ENCODE peak calls at places on chromosomes 11 and 22, in four cellular contexts. C is ovary, J is A549, U is body of pancreas. T is an unnamed sample.

GRCh38 chr11:95585071-95585751 is 204.4 kb downstream of the FAM76B start:
- DNase-seq in C (no peak), J (no peak), U (no peak), T (no peak)

GRCh38 chr11:12724301-12725046 is 50.3 kb downstream of the TEAD1 start:
- DNase-seq in C (peak), J (peak), U (peak), T (peak)

GRCh38 chr11:68408512-68408911 is 52.0 kb upstream of the PPP6R3 start:
- DNase-seq in C (no peak), J (no peak), U (no peak), T (no peak)

GRCh38 chr11:30489076-30489475 is 97.1 kb downstream of the MPPED2 start:
- DNase-seq in C (no peak), J (no peak), U (no peak), T (no peak)

GRCh38 chr11:122099345-122100045 is 16.5 kb downstream of the BLID start:
- DNase-seq in C (no peak), J (no peak), U (no peak), T (no peak)

GRCh38 chr11:35058318-35058717 is 80.7 kb upstream of the CD44 start:
- DNase-seq in C (no peak), J (no peak), U (no peak), T (no peak)

GRCh38 chr11:17766590-17766989 is 32.0 kb downstream of the KCNC1 start:
- DNase-seq in C (no peak), J (peak), U (no peak), T (no peak)

GRCh38 chr11:57287884-57288283 is 36.9 kb downstream of the TNKS1BP1 start:
- DNase-seq in C (no peak), J (no peak), U (no peak), T (no peak)

GRCh38 chr11:61727401-61727811 is 25.0 kb upstream of the MYRF start:
- DNase-seq in C (peak), J (no peak), U (no peak), T (no peak)

GRCh38 chr11:12224537-12224893 is 114.1 kb downstream of the MICAL2 start:
- DNase-seq in C (no peak), J (no peak), U (peak), T (peak)

GRCh38 chr11:61814242-61814957 is 2.4 kb downstream of the FADS1 start:
- DNase-seq in C (no peak), J (peak), U (peak), T (no peak)

GRCh38 chr11:120147094-120147949 is 9.4 kb upstream of the TRIM29 start:
- DNase-seq in C (no peak), J (no peak), U (no peak), T (no peak)

GRCh38 chr22:37274380-37274862 is 7.9 kb upstream of the CYTH4 start:
- DNase-seq in C (no peak), J (no peak), U (peak), T (no peak)

GRCh38 chr22:38718414-38718813 is 12.7 kb downstream of the GTPBP1 start:
- DNase-seq in C (peak), J (peak), U (peak), T (peak)

GRCh38 chr11:92489831-92490399 is 265.3 kb downstream of the FAT3 start:
- DNase-seq in C (no peak), J (no peak), U (no peak), T (no peak)

GRCh38 chr22:22827187-22827948 is 60.2 kb upstream of the IGLL5 start:
- DNase-seq in C (no peak), J (no peak), U (no peak), T (no peak)

GRCh38 chr11:83819936-83820549 is 533.9 kb upstream of the CCDC90B start:
- DNase-seq in C (no peak), J (peak), U (peak), T (no peak)

GRCh38 chr22:37589607-37590006 is 9.7 kb upstream of the LGALS2 start:
- DNase-seq in C (no peak), J (no peak), U (no peak), T (no peak)

GRCh38 chr11:101920992-101921391 is 4.7 kb upstream of the ANGPTL5 start:
- DNase-seq in C (no peak), J (no peak), U (no peak), T (no peak)

GRCh38 chr22:28044546-28045173 is 125.6 kb upstream of the PITPNB start:
- DNase-seq in C (no peak), J (no peak), U (no peak), T (no peak)

GRCh38 chr11:44017443-44018126 is 30.2 kb upstream of the ACCSL start:
- DNase-seq in C (peak), J (no peak), U (peak), T (no peak)

GRCh38 chr11:67262731-67263675 is 3.3 kb upstream of the GRK2 start:
- DNase-seq in C (peak), J (peak), U (peak), T (peak)

GRCh38 chr11:134571301-134571700 is 159.3 kb upstream of the B3GAT1 start:
- DNase-seq in C (no peak), J (no peak), U (no peak), T (no peak)

GRCh38 chr11:27612932-27613669 is 87.2 kb downstream of the BDNF start:
- DNase-seq in C (no peak), J (no peak), U (no peak), T (no peak)

GRCh38 chr22:31134688-31135087 is 5.6 kb downstream of the PLA2G3 start:
- DNase-seq in C (no peak), J (no peak), U (no peak), T (no peak)

GRCh38 chr22:46113910-46114517 is 36.3 kb upstream of the PPARA start:
- DNase-seq in C (peak), J (no peak), U (no peak), T (no peak)

GRCh38 chr11:63920126-63920869 is 3.3 kb upstream of the RCOR2 start:
- DNase-seq in C (peak), J (no peak), U (peak), T (no peak)

GRCh38 chr11:56961609-56962008 is 27.1 kb upstream of the OR5AK2 start:
- DNase-seq in C (no peak), J (no peak), U (no peak), T (no peak)

GRCh38 chr11:17599460-17599925 is 52.4 kb downstream of the OTOG start:
- DNase-seq in C (peak), J (no peak), U (no peak), T (no peak)

GRCh38 chr22:30204742-30205111 is 41.8 kb downstream of the LIF start:
- DNase-seq in C (peak), J (no peak), U (no peak), T (no peak)

GRCh38 chr11:76493040-76493439 is 48.2 kb downstream of the EMSY start:
- DNase-seq in C (no peak), J (no peak), U (no peak), T (no peak)

GRCh38 chr22:24437820-24438328 is 10.5 kb downstream of the ADORA2A start:
- DNase-seq in C (no peak), J (no peak), U (no peak), T (no peak)

GRCh38 chr11:124724854-124725718 is 14.7 kb upstream of the NRGN start:
- DNase-seq in C (no peak), J (no peak), U (peak), T (no peak)

GRCh38 chr11:25159341-25159740 is 662.5 kb downstream of the LUZP2 start:
- DNase-seq in C (no peak), J (no peak), U (no peak), T (no peak)

GRCh38 chr11:67033661-67034166 is 10.8 kb downstream of the SYT12 start:
- DNase-seq in C (no peak), J (no peak), U (no peak), T (peak)

GRCh38 chr11:117703209-117703608 is 93.8 kb downstream of the DSCAML1 start:
- DNase-seq in C (no peak), J (peak), U (no peak), T (no peak)

GRCh38 chr11:47189100-47189834 is 3.0 kb upstream of the PACSIN3 start:
- DNase-seq in C (no peak), J (peak), U (peak), T (peak)

GRCh38 chr11:47186937-47187681 is 875 bp upstream of the PACSIN3 start:
- DNase-seq in C (peak), J (peak), U (peak), T (no peak)

GRCh38 chr11:47186076-47186936 is at the start of gene PACSIN3:
- DNase-seq in C (peak), J (peak), U (peak), T (peak)

GRCh38 chr11:47188262-47188661 is 2.0 kb upstream of the PACSIN3 start:
- DNase-seq in C (no peak), J (no peak), U (no peak), T (no peak)

GRCh38 chr11:47187723-47188122 is 1.5 kb upstream of the PACSIN3 start:
- DNase-seq in C (no peak), J (no peak), U (peak), T (no peak)
- TF ChIP-seq POLR2A in C (no peak), J (no peak), U (no peak), T (no peak)

GRCh38 chr11:116460156-116460965 is 312.4 kb downstream of the BUD13 start:
- DNase-seq in C (no peak), J (no peak), U (no peak), T (no peak)
- TF ChIP-seq POLR2A in C (no peak), J (no peak), U (no peak), T (no peak)

GRCh38 chr22:20530368-20531153 is 23.2 kb downstream of the MED15 start:
- DNase-seq in C (no peak), J (peak), U (no peak), T (peak)
- TF ChIP-seq POLR2A in C (no peak), J (no peak), U (no peak), T (no peak)

GRCh38 chr22:44701824-44702478 is at the start of gene PRR5:
- DNase-seq in C (peak), J (peak), U (peak), T (no peak)
- TF ChIP-seq POLR2A in C (no peak), J (no peak), U (peak), T (no peak)

GRCh38 chr11:112756166-112756565 is 205.1 kb upstream of the NCAM1 start:
- DNase-seq in C (no peak), J (no peak), U (no peak), T (no peak)

GRCh38 chr11:112762686-112763048 is 198.6 kb upstream of the NCAM1 start:
- DNase-seq in C (no peak), J (no peak), U (no peak), T (no peak)

GRCh38 chr11:112759418-112759817 is 201.8 kb upstream of the NCAM1 start:
- DNase-seq in C (no peak), J (no peak), U (no peak), T (no peak)

GRCh38 chr11:112761911-112762685 is 199.1 kb upstream of the NCAM1 start:
- DNase-seq in C (no peak), J (no peak), U (no peak), T (no peak)

DNA sequence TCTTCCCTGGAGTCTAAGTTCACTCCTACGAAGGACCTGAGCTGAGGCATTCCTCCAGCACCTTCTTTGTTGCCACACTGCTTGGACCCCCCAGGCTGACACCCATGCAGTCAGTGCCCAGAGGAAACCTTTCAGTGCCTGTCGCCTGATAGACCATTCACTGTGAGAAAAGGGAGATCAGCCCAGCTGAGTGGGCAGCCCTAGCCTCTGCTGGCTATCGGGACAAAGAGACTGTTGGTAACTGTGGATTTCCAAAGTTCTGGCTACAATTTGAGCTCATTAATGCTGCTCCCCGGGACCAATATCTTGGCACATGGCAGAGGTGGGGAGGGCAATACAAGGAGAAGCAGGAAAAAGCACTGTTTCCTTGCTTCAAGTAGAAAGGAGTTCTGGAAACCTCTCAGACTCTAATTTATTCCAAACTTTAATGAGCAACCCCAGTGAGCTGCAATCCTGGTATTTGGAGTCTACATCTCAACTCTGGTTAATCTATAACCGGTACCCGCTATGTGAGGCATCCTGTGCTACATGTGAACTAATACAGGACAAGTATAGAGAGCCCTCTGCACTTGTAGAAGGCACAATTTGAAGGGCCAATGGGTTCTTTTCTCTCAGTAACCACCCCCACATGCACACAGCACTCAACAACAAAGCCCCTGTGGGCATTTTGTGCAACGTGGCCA is 200.7 kb upstream of the NCAM1 start:
- DNase-seq in C (no peak), J (no peak), U (no peak), T (no peak)
- TF ChIP-seq POLR2A in C (no peak), J (no peak), U (no peak), T (no peak)

GRCh38 chr22:20043997-20044342 is 23.1 kb downstream of the TANGO2 start:
- DNase-seq in C (no peak), J (no peak), U (no peak), T (no peak)

GRCh38 chr22:20043057-20043996 is 22.4 kb downstream of the TANGO2 start:
- DNase-seq in C (no peak), J (no peak), U (no peak), T (no peak)

GRCh38 chr22:20038574-20038973 is 17.7 kb downstream of the TANGO2 start:
- DNase-seq in C (no peak), J (no peak), U (no peak), T (no peak)

GRCh38 chr22:20039683-20040325 is 18.9 kb downstream of the TANGO2 start:
- DNase-seq in C (no peak), J (no peak), U (no peak), T (no peak)

DNA sequence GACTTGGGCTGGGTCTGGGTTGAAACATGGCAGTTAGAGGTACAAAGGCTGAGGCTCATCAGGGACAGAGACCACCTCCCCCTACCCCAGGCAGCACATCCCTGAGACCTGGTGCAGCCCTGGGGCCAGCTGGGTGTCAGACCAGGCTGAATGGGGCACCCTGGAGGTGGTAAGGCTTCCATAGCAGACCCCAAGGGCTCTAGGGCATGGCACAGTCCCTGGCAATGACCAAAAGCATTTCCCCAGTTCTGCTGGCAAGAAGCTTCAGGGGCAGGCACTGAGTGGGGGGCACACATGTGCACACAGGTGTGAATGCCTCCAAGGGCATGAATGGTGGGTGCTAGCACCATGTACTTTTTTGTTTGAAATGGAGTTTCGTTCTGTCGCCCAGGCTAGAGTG is 19.9 kb downstream of the TANGO2 start:
- DNase-seq in C (no peak), J (no peak), U (no peak), T (no peak)
- TF ChIP-seq POLR2A in C (no peak), J (no peak), U (no peak), T (no peak)

DNA sequence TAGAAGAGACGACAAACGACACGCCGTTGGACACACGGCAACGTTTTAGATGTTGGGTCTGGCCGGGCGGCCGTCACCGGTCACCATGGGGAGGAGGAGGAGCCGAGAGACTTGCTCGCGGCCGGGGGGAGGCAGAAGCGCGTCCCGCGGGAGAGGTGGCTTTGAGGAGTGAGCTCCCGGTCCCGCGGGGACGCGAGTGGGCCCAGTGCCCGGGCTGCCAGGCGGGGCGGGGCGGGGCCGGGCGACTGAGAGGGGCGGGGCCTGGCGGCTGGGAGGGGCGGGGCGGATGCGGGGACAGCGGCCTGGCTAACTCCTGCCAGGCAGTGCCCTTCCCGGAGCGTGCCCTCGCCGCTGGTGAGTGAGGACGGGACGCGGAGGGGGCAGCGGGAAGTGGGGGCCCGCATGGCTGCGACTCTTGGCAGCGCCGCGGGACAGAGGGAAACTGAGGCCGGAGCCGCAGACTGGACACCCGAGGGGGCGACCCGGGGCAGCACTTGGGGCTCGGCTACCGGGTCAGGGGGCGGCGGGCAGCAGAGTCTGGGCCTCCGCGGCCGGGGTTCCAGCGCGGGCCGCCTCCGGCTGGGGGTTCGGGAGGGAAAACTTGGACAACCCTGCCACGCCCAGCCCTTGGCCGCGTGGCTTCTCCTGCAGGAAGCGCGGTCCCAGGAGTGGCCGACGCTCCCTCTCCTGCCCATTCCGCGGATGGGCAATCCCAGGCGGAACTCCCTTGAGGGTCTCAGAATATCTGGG is at the start of gene TSPO:
- DNase-seq in C (peak), J (peak), U (peak), T (peak)
- TF ChIP-seq POLR2A in C (no peak), J (peak), U (peak), T (peak)

GRCh38 chr11:8263109-8263768 is 439 bp downstream of the LMO1 start:
- DNase-seq in C (peak), J (no peak), U (no peak), T (no peak)
- TF ChIP-seq POLR2A in C (no peak), J (no peak), U (no peak), T (no peak)

GRCh38 chr22:49370841-49371301 is 456.8 kb downstream of the BRD1 start:
- DNase-seq in C (no peak), J (no peak), U (no peak), T (no peak)

GRCh38 chr22:49368221-49368975 is 459.3 kb downstream of the BRD1 start:
- DNase-seq in C (no peak), J (no peak), U (no peak), T (no peak)

GRCh38 chr22:49369726-49370717 is 457.7 kb downstream of the BRD1 start:
- DNase-seq in C (no peak), J (no peak), U (no peak), T (no peak)

GRCh38 chr22:49367016-49367697 is 460.5 kb downstream of the BRD1 start:
- DNase-seq in C (no peak), J (no peak), U (no peak), T (peak)

DNA sequence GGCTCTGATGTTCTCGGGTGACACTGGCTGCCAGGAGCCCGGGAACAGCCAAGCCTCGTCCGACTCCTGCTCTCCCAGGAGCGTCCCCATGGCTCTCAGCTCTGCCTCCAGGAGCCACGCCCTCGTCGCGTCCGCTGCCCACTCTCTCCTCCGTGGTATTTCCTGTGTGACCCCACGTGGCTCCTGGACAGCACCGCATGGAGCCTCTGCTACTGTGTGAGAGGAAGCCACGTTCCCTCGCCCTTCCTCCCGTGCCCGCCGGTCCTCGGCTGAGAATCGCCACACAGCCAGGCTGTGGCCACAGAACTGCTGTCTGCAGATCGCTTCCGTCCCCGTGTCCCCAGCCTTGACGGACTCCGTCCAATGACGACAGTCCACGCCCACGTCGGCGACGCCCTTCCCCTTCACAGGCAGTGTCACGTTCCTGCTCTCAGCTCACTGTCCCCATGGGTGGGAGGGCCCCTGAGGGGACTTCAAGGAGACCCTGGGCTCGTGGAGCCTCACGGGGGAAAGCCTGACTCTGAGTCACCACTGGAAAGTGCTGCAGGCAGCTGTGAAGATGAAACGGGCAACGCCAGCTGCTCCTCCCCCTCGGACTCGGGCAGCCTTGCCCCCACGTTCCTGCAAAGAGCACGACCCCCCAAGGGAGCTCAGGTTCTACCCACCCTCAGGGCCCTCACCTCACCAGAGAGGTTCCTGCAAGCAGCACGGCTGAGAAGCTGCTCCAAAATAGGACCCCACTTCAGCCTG is 458.5 kb downstream of the BRD1 start:
- DNase-seq in C (no peak), J (peak), U (no peak), T (peak)
- TF ChIP-seq POLR2A in C (no peak), J (peak), U (no peak), T (peak)

GRCh38 chr11:70384486-70385152 is 13.7 kb upstream of the CTTN start:
- DNase-seq in C (no peak), J (no peak), U (no peak), T (no peak)
- TF ChIP-seq POLR2A in C (no peak), J (no peak), U (no peak), T (no peak)

T was measured in H54.